ENCODE peak calls at places on chromosomes 1 and 21, in ten cellular contexts. L is effector memory CD4-positive, alpha-beta T cell; B is astrocyte; Y is GM23248; M is cardiac muscle cell; C is endodermal cell; Q is body of pancreas; U is PC-3; S is IMR-90; O is heart right ventricle. K is an unnamed sample.

GRCh38 chr1:53526451-53527101 is 67.4 kb downstream of the DMRTB1 start:
- DNase-seq in M (no peak), U (no peak), C (peak; percentile 56), B (peak; percentile 59), L (no peak), Q (peak; percentile 52), O (peak; percentile 49), Y (peak; percentile 71), S (peak; percentile 88), K (no peak)

GRCh38 chr1:29974345-29974744 is 738.0 kb downstream of the PTPRU start:
- DNase-seq in C (peak; percentile 76), S (peak; percentile 88), B (peak; percentile 96), U (peak; percentile 91), Q (no peak), O (no peak), M (no peak), L (no peak), Y (peak; percentile 74), K (peak; percentile 84)

GRCh38 chr1:3003039-3003940 is 18.0 kb upstream of the ACTRT2 start:
- DNase-seq in Q (no peak), L (no peak), M (no peak), U (no peak), B (no peak), S (no peak), Y (no peak), C (no peak), O (no peak), K (no peak)

GRCh38 chr1:230754831-230755230 is 7.6 kb downstream of the CAPN9 start:
- DNase-seq in S (peak; percentile 66), M (no peak), U (peak; percentile 83), Y (peak; percentile 58), Q (no peak), C (no peak), B (peak; percentile 79), L (no peak), O (peak; percentile 54), K (no peak)

GRCh38 chr21:45364464-45365185 is 40.3 kb upstream of the COL18A1 start:
- DNase-seq in C (peak; percentile 69), L (no peak), O (no peak), Y (peak; percentile 70), Q (peak; percentile 31), B (peak; percentile 92), U (no peak), S (peak; percentile 89), M (no peak), K (no peak)

GRCh38 chr1:5479876-5480275 is 512.3 kb downstream of the NPHP4 start:
- DNase-seq in L (no peak), O (no peak), U (no peak), S (no peak), C (no peak), Y (no peak), Q (no peak), M (no peak), B (no peak), K (no peak)

GRCh38 chr1:21295059-21295401 is 4.8 kb upstream of the ECE1 start:
- DNase-seq in S (peak; percentile 65), O (no peak), B (peak; percentile 71), L (peak; percentile 41), C (no peak), U (peak; percentile 33), Q (no peak), Y (peak; percentile 57), M (no peak), K (no peak)

GRCh38 chr1:41672641-41673313 is 188.3 kb upstream of the EDN2 start:
- DNase-seq in O (no peak), U (no peak), C (no peak), S (peak; percentile 95), Q (no peak), M (no peak), B (peak; percentile 52), L (no peak), Y (peak; percentile 68), K (no peak)

GRCh38 chr1:72281637-72282270 is 585 bp downstream of the NEGR1 start:
- DNase-seq in C (no peak), O (no peak), B (peak; percentile 0), U (peak; percentile 48), M (no peak), Y (peak; percentile 43), L (no peak), S (peak; percentile 2), Q (no peak), K (no peak)

GRCh38 chr1:205575294-205575885 is 56.4 kb downstream of the ELK4 start:
- DNase-seq in U (no peak), Y (no peak), S (no peak), M (no peak), B (no peak), Q (no peak), C (no peak), L (no peak), O (no peak), K (no peak)

GRCh38 chr1:25654109-25654660 is 37.6 kb downstream of the MAN1C1 start:
- DNase-seq in B (no peak), U (no peak), L (no peak), S (no peak), Y (no peak), O (no peak), Q (no peak), C (peak; percentile 22), M (no peak), K (no peak)

GRCh38 chr1:14826172-14826636 is 227.7 kb downstream of the KAZN start:
- DNase-seq in S (peak; percentile 89), O (no peak), Y (peak; percentile 93), L (no peak), C (no peak), U (peak; percentile 5), B (peak; percentile 87), M (no peak), Q (no peak), K (no peak)

GRCh38 chr1:167119696-167120095 is 25.8 kb downstream of the STYXL2 start:
- DNase-seq in Y (no peak), L (no peak), Q (no peak), U (no peak), M (no peak), C (peak; percentile 65), S (no peak), B (no peak), O (no peak), K (no peak)

GRCh38 chr1:167122568-167122967 is 28.7 kb downstream of the STYXL2 start:
- DNase-seq in U (no peak), Y (no peak), Q (no peak), O (no peak), B (no peak), M (no peak), C (no peak), S (no peak), L (no peak), K (no peak)

GRCh38 chr1:167121375-167122120 is 27.7 kb downstream of the STYXL2 start:
- DNase-seq in S (no peak), L (no peak), O (no peak), Y (peak; percentile 44), B (peak; percentile 28), M (no peak), Q (peak; percentile 71), C (peak; percentile 86), U (peak; percentile 66), K (no peak)

GRCh38 chr1:167122121-167122480 is 28.2 kb downstream of the STYXL2 start:
- DNase-seq in S (no peak), B (no peak), Q (no peak), M (no peak), C (no peak), O (no peak), Y (no peak), U (no peak), L (no peak), K (no peak)

DNA sequence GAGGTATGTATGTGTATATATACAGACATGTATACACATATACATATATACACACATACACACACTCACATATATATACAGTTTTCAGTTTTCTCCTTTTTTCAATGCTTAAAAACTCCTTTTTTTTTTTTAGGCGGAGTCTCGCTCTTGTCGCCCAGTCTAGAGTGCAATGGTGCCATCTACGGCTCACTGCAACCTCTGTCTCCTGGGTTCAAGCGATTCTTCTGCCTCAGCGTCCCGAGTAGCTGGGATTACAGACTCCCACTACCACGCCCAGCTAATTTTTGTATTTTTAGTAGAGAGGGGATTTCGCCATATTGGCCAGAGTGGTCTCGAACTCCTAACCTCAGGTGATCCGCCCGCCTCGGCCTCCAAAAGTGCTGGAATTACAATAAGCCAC is 27.0 kb downstream of the STYXL2 start:
- DNase-seq in B (no peak), Y (no peak), M (no peak), Q (no peak), C (no peak), L (no peak), U (no peak), O (no peak), S (no peak), K (no peak)
- H3K4me3 ChIP-seq in B (peak overlapping the region; percentile 52), Y (peak overlapping the region; percentile 59), M (no peak overlapping the region), Q (no peak overlapping the region), C (no peak overlapping the region), L (peak overlapping the region; percentile 56), U (peak overlapping the region; percentile 68), O (no peak overlapping the region), S (no peak overlapping the region), K (peak overlapping the region; percentile 41)

GRCh38 chr1:51990478-51990965 is at the start of gene RAB3B:
- DNase-seq in M (peak; percentile 81), O (peak; percentile 42), Y (peak; percentile 82), B (peak; percentile 34), S (peak; percentile 64), C (peak; percentile 98), Q (peak; percentile 89), U (peak; percentile 77), L (peak; percentile 63), K (peak; percentile 13)
- H3K27ac ChIP-seq in M (no peak within 1 kb of the TSS), O (no peak within 1 kb of the TSS), Y (no peak within 1 kb of the TSS), B (no peak within 1 kb of the TSS), S (peak within 1 kb of the TSS; percentile 80), C (no peak within 1 kb of the TSS), Q (no peak within 1 kb of the TSS), U (no peak within 1 kb of the TSS), L (no peak within 1 kb of the TSS), K (no peak within 1 kb of the TSS)

GRCh38 chr1:208276757-208277435 is 32.7 kb upstream of the PLXNA2 start:
- DNase-seq in U (no peak), M (no peak), B (no peak), S (no peak), Q (no peak), L (no peak), Y (no peak), C (peak; percentile 10), O (no peak), K (no peak)
- H3K4me3 ChIP-seq in U (no peak overlapping the region), M (no peak overlapping the region), B (no peak overlapping the region), S (no peak overlapping the region), Q (no peak overlapping the region), L (no peak overlapping the region), Y (no peak overlapping the region), C (no peak overlapping the region), O (no peak overlapping the region), K (no peak overlapping the region)

DNA sequence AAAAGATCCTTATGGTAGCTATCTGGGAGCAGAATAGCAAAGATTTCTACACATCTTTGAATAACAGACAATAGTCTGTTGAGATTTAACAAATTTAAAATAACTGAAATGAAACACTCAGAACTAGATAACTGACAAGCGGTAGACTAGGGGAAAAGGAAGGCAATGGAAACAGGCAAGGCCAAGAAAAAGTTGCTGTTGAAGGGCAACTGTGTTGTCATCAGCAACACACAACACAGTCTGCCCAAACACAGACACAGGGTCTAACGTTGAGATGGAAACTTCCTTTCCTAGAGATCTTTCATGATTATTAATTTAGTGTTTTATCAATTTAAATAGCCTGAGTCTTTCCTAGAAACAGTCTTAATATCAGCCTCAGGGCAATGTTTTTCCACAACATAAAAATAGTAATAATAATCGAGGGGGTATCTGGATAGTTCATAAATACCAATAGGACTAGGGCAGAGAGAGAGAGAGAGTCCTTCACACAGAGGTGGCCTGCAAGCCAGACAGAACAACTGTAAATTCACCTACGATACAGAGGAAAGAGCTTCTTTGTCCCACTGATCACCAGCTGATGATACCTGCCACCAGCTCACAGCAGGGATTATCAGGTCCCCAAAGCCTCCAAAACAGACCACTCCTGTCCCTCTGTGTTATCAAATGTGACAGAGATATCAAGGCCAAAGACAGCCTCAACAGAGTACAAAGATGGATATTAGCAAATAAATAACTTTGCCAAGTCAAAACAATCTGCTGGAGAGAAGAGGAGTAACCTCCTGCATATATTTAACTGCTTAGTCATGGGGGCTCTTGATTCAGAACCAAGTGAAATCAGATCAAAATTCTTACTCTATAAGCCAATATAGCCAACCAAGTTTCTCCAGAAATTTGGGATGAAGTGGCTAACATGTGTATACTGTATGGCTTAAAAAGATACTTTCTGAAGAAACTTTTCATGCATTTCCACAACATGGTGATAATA is 245.3 kb downstream of the SLC45A1 start:
- DNase-seq in Q (no peak), L (no peak), B (peak; percentile 35), U (peak; percentile 45), Y (peak; percentile 73), O (no peak), M (no peak), C (peak; percentile 65), S (peak; percentile 54), K (no peak)
- H3K27ac ChIP-seq in Q (no peak overlapping the region), L (no peak overlapping the region), B (no peak overlapping the region), U (no peak overlapping the region), Y (peak overlapping the region; percentile 37), O (no peak overlapping the region), M (peak overlapping the region; percentile 72), C (peak overlapping the region; percentile 11), S (peak overlapping the region; percentile 10), K (no peak overlapping the region)

K was measured in keratinocyte.